ENCODE peak calls at places on chromosomes 6 and 20, in four cellular contexts. A, U, Q and F are unnamed samples.
A peak's percentile ranks its signal among the peaks of the same experiment; 100 is the strongest.

GRCh38 chr6:57102976-57103375 is 13.0 kb downstream of the ZNF451 start:
- DNase-seq in A (no peak), U (no peak), Q (no peak), F (no peak)

GRCh38 chr6:13710552-13711383 is 867 bp downstream of the RANBP9 start:
- DNase-seq in A (no peak), U (peak; percentile 67), Q (no peak), F (no peak)

GRCh38 chr20:57392512-57393271 is 1.5 kb downstream of the RBM38 start:
- DNase-seq in U (no peak), Q (no peak), A (no peak), F (no peak)

GRCh38 chr6:52999456-52999855 is 4.4 kb upstream of the GSTA4 start:
- DNase-seq in U (no peak), Q (no peak), A (no peak), F (no peak)

GRCh38 chr6:109454483-109455160 is 950 bp downstream of the MICAL1 start:
- DNase-seq in A (no peak), U (no peak), Q (peak; percentile 48), F (no peak)

GRCh38 chr6:134523903-134524302 is 206.0 kb upstream of the SGK1 start:
- DNase-seq in A (no peak), U (no peak), Q (no peak), F (no peak)

GRCh38 chr6:52574709-52575489 is 2.0 kb downstream of the TRAM2 start:
- DNase-seq in A (no peak), U (no peak), Q (peak; percentile 36), F (no peak)

GRCh38 chr6:136873733-136874132 is 48.4 kb upstream of the SLC35D3 start:
- DNase-seq in A (no peak), Q (no peak), U (no peak), F (no peak)

GRCh38 chr6:37381579-37381978 is 27.8 kb downstream of the RNF8 start:
- DNase-seq in Q (peak; percentile 32), U (peak; percentile 86), A (peak; percentile 13), F (peak; percentile 36)

GRCh38 chr6:70108230-70108629 is 194.7 kb downstream of the COL9A1 start:
- DNase-seq in U (peak; percentile 19), Q (peak; percentile 21), A (no peak), F (no peak)

GRCh38 chr20:56630086-56630493 is 984 bp downstream of the TFAP2C start:
- DNase-seq in U (no peak), A (peak; percentile 54), Q (no peak), F (peak; percentile 84)

GRCh38 chr6:127022297-127022696 is 96.2 kb upstream of the RSPO3 start:
- DNase-seq in Q (no peak), U (peak; percentile 76), A (no peak), F (no peak)

GRCh38 chr6:157774153-157775135 is 48.6 kb upstream of the SNX9 start:
- DNase-seq in U (no peak), Q (no peak), A (no peak), F (no peak)

GRCh38 chr20:10297223-10297622 is 78.6 kb downstream of the SNAP25 start:
- DNase-seq in A (no peak), Q (no peak), U (no peak), F (no peak)

GRCh38 chr6:69719602-69720193 is 77.1 kb downstream of the LMBRD1 start:
- DNase-seq in A (no peak), U (peak; percentile 21), Q (no peak), F (no peak)

GRCh38 chr6:41937881-41938574 is 3.6 kb downstream of the CCND3 start:
- DNase-seq in U (no peak), A (no peak), Q (no peak), F (no peak)

GRCh38 chr6:9240861-9241260 is 805.5 kb upstream of the SLC35B3 start:
- DNase-seq in A (no peak), U (no peak), Q (no peak), F (no peak)

GRCh38 chr6:52576054-52576391 is 837 bp downstream of the TRAM2 start:
- DNase-seq in A (no peak), Q (no peak), U (no peak), F (no peak)

GRCh38 chr6:161434921-161435411 is 161.1 kb upstream of the AGPAT4 start:
- DNase-seq in A (no peak), U (no peak), Q (no peak), F (no peak)

GRCh38 chr6:30926644-30927043 is 5.3 kb downstream of the SFTA2 start:
- DNase-seq in A (no peak), U (no peak), Q (no peak), F (no peak)

GRCh38 chr6:82040405-82041221 is 206.9 kb downstream of the IBTK start:
- DNase-seq in A (no peak), U (peak; percentile 46), Q (peak; percentile 7), F (peak; percentile 16)

GRCh38 chr20:9492067-9492466 is 22.3 kb upstream of the LAMP5 start:
- DNase-seq in U (no peak), Q (no peak), A (no peak), F (no peak)

GRCh38 chr20:15599961-15600360 is 973.3 kb downstream of the KIF16B start:
- DNase-seq in U (no peak), A (no peak), Q (no peak), F (no peak)

GRCh38 chr6:32807020-32807580 is 9.7 kb downstream of the HLA-DOB start:
- DNase-seq in A (no peak), U (no peak), Q (no peak), F (no peak)

GRCh38 chr20:64228086-64228485 is 27.5 kb upstream of the PCMTD2 start:
- DNase-seq in Q (no peak), A (no peak), U (no peak), F (no peak)

GRCh38 chr6:37578104-37578503 is 78.4 kb upstream of the CCDC167 start:
- DNase-seq in U (no peak), Q (no peak), A (no peak), F (no peak)

GRCh38 chr20:62887147-62887859 is 25.7 kb upstream of the TCFL5 start:
- DNase-seq in Q (no peak), A (no peak), U (peak; percentile 50), F (no peak)

GRCh38 chr6:115896538-115897129 is 164.1 kb downstream of the FRK start:
- DNase-seq in U (peak; percentile 14), A (no peak), Q (no peak), F (peak; percentile 5)
- TF ChIP-seq ZNF274 in U (no peak), A (no peak), Q (no peak), F (no peak)

DNA sequence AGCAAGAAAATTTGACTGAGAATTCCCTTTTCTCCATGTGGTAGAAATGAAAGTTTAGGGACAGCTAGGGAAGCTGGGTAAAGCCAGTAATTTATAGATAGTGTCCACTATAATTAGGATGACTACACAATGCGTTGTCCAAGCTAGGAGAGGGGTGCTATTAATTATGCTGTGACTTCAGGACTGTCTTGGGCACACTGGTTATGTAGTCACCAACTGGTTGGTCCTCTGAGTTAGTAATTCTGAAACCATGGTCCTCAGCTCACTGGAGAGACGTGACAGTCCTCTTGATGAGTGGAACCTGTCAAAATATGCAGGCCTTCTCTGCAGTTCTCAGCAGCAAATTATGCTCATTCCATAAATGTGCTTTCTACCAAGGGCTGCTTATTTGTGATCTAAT is 94.6 kb upstream of the ENPP5 start:
- DNase-seq in Q (no peak), A (no peak), U (no peak), F (no peak)
- H3K4me3 ChIP-seq in Q (no peak overlapping the region), A (no peak overlapping the region), U (no peak overlapping the region), F (no peak overlapping the region)

DNA sequence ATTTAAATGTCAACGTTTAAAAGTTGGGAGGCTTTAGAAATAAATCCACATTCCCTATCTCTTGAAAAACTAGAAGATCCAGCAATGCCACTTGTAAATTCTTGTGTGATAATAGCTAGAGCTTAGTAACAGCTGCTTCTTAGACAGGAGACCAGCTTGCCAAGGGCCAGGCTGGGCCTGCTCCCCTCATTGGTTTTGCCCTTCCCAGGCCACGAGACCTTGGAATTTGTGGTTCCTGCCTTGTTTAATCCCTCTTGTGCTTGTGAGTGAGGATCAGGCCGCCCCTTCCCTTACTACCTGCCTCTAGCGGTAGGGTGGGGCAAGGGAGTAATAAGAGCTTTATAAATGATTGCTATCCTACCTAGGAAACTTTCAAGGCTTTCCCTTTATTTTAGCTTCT is 363.5 kb downstream of the SYNE1 start:
- DNase-seq in Q (no peak), A (no peak), U (no peak), F (no peak)
- TF ChIP-seq SUZ12 in Q (no peak), A (no peak), U (no peak), F (no peak)

GRCh38 chr6:79249136-79249535 is 14.7 kb upstream of the HMGN3 start:
- DNase-seq in U (no peak), A (no peak), Q (no peak), F (no peak)

GRCh38 chr6:79250559-79250958 is 16.1 kb upstream of the HMGN3 start:
- DNase-seq in U (no peak), Q (no peak), A (no peak), F (no peak)

GRCh38 chr6:79250107-79250514 is 15.6 kb upstream of the HMGN3 start:
- DNase-seq in U (peak; percentile 20), A (no peak), Q (peak; percentile 51), F (no peak)

DNA sequence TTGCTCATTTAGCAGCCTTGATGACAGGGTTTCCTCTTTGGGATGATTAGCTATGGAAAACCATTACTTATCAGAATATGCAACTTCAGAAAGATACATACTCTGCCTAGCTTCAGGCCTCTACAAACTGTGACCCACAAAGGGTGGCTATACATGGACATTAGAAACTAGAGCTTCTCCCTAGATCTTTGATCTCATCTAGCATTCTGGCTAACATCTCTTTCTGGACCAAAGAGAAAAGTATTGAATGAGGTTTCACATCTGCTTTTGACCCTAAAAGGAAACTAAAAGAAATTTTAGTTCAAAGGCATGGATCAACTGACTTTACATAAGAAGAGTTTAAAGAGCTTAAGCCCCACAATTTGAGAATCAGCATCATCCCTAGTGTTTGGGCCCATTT is 12.4 kb upstream of the HMGN3 start:
- DNase-seq in U (no peak), A (no peak), Q (peak; percentile 35), F (no peak)
- TF ChIP-seq ZNF274 in U (no peak), A (no peak), Q (no peak), F (no peak)